ENCODE peak calls at places on chromosomes 4 and X, in seven cellular contexts. Z is globus pallidus, G is NAMALWA, N is mesendoderm, Y is HS-27A, J is adipocyte, E is GOT3. U is an unnamed sample.

GRCh38 chr4:187378441-187378840 is 617.1 kb upstream of the ZFP42 start:
- DNase-seq in Z (no peak), G (no peak), N (no peak), Y (no peak), J (no peak), E (no peak), U (no peak)

GRCh38 chr4:173269280-173269679 is 64.9 kb downstream of the HMGB2 start:
- DNase-seq in Z (no peak), G (no peak), N (no peak), Y (no peak), J (no peak), E (no peak), U (no peak)

GRCh38 chr4:14667624-14668295 is 334.5 kb upstream of the CPEB2 start:
- DNase-seq in Z (no peak), G (no peak), N (no peak), Y (no peak), J (peak; percentile 26), E (no peak), U (no peak)

GRCh38 chr4:72974694-72975487 is 94.6 kb downstream of the COX18 start:
- DNase-seq in Z (no peak), G (no peak), N (peak; percentile 21), Y (no peak), J (peak; percentile 55), E (no peak), U (no peak)

GRCh38 chr4:89134775-89135319 is 23.5 kb downstream of the TIGD2 start:
- DNase-seq in Z (peak; percentile 37), G (no peak), N (peak; percentile 81), Y (no peak), J (peak; percentile 85), E (no peak), U (no peak)

GRCh38 chr4:30767147-30767546 is 47.0 kb downstream of the PCDH7 start:
- DNase-seq in Z (no peak), G (no peak), N (peak; percentile 39), Y (no peak), J (no peak), E (no peak), U (no peak)

GRCh38 chr4:48175806-48176205 is 41.8 kb upstream of the TXK start:
- DNase-seq in Z (no peak), G (no peak), N (no peak), Y (no peak), J (no peak), E (no peak), U (no peak)

GRCh38 chr4:151652841-151653547 is 107.8 kb downstream of the GATB start:
- DNase-seq in Z (no peak), G (no peak), N (no peak), Y (no peak), J (peak; percentile 83), E (no peak), U (no peak)

GRCh38 chrX:118495958-118496762 is 545 bp downstream of the DOCK11 start:
- DNase-seq in Z (peak; percentile 8), G (peak; percentile 73), N (peak; percentile 21), Y (no peak), J (peak; percentile 50), E (no peak), U (no peak)

GRCh38 chrX:13091111-13091765 is 46.8 kb upstream of the FAM9C start:
- DNase-seq in Z (peak; percentile 29), G (peak; percentile 15), N (no peak), Y (no peak), J (no peak), E (no peak), U (no peak)

GRCh38 chrX:31251336-31251735 is 179.5 kb upstream of the FTHL17 start:
- DNase-seq in Z (no peak), G (no peak), N (no peak), Y (no peak), J (no peak), E (no peak), U (no peak)

U was measured in T1000.